ENCODE peak calls at places on chromosome 15, in ten cellular contexts. One of them, this sample, is unnamed.

GRCh38 chr15:96335429-96335807 is 4.9 kb downstream of the NR2F2 start:
- DNase-seq in iPS DF 19.7: no peak
- DNase-seq in A549: no peak
- DNase-seq in neural crest cell: no peak
- DNase-seq in skeletal muscle cell: no peak
- DNase-seq in HFF-Myc: no peak
- DNase-seq in fibroblast of pulmonary artery: peak; percentile 49
- DNase-seq in HS-5: no peak
- DNase-seq in RPMI7951: no peak
- DNase-seq in NCI-H460: no peak
- DNase-seq in this sample: peak; percentile 29

GRCh38 chr15:70703483-70703882 is 59.9 kb downstream of the UACA start:
- DNase-seq in fibroblast of pulmonary artery: peak; percentile 50
- DNase-seq in iPS DF 19.7: no peak
- DNase-seq in RPMI7951: peak; percentile 45
- DNase-seq in HFF-Myc: no peak
- DNase-seq in neural crest cell: no peak
- DNase-seq in HS-5: no peak
- DNase-seq in A549: peak; percentile 36
- DNase-seq in skeletal muscle cell: no peak
- DNase-seq in NCI-H460: no peak
- DNase-seq in this sample: peak; percentile 37

GRCh38 chr15:82571722-82572222 is 31.5 kb upstream of the RPS17 start:
- DNase-seq in RPMI7951: peak; percentile 80
- DNase-seq in neural crest cell: peak; percentile 32
- DNase-seq in iPS DF 19.7: peak; percentile 35
- DNase-seq in NCI-H460: no peak
- DNase-seq in HFF-Myc: peak; percentile 15
- DNase-seq in HS-5: peak; percentile 56
- DNase-seq in fibroblast of pulmonary artery: peak; percentile 59
- DNase-seq in A549: no peak
- DNase-seq in skeletal muscle cell: peak; percentile 60
- DNase-seq in this sample: peak; percentile 65

GRCh38 chr15:60392601-60392985 is 5.2 kb downstream of the ANXA2 start:
- DNase-seq in fibroblast of pulmonary artery: peak; percentile 81
- DNase-seq in iPS DF 19.7: no peak
- DNase-seq in HS-5: no peak
- DNase-seq in RPMI7951: peak; percentile 91
- DNase-seq in neural crest cell: no peak
- DNase-seq in HFF-Myc: no peak
- DNase-seq in A549: peak; percentile 92
- DNase-seq in NCI-H460: no peak
- DNase-seq in skeletal muscle cell: no peak
- DNase-seq in this sample: no peak

GRCh38 chr15:89857673-89858072 is 36.1 kb downstream of the AP3S2 start:
- DNase-seq in iPS DF 19.7: no peak
- DNase-seq in skeletal muscle cell: no peak
- DNase-seq in NCI-H460: no peak
- DNase-seq in neural crest cell: no peak
- DNase-seq in HS-5: no peak
- DNase-seq in fibroblast of pulmonary artery: no peak
- DNase-seq in A549: peak; percentile 60
- DNase-seq in RPMI7951: no peak
- DNase-seq in HFF-Myc: no peak
- DNase-seq in this sample: peak; percentile 87

GRCh38 chr15:99438691-99439523 is 126.9 kb upstream of the MEF2A start:
- DNase-seq in neural crest cell: peak; percentile 0
- DNase-seq in A549: no peak
- DNase-seq in HFF-Myc: no peak
- DNase-seq in NCI-H460: no peak
- DNase-seq in HS-5: no peak
- DNase-seq in skeletal muscle cell: no peak
- DNase-seq in iPS DF 19.7: no peak
- DNase-seq in RPMI7951: no peak
- DNase-seq in fibroblast of pulmonary artery: no peak
- DNase-seq in this sample: no peak

GRCh38 chr15:88586401-88587162 is 34.6 kb upstream of the AEN start:
- DNase-seq in neural crest cell: no peak
- DNase-seq in iPS DF 19.7: no peak
- DNase-seq in skeletal muscle cell: no peak
- DNase-seq in A549: no peak
- DNase-seq in fibroblast of pulmonary artery: peak; percentile 6
- DNase-seq in HFF-Myc: no peak
- DNase-seq in RPMI7951: peak; percentile 87
- DNase-seq in HS-5: no peak
- DNase-seq in NCI-H460: no peak
- DNase-seq in this sample: no peak

GRCh38 chr15:99057697-99058420 is 47.0 kb upstream of the SYNM start:
- DNase-seq in NCI-H460: no peak
- DNase-seq in iPS DF 19.7: no peak
- DNase-seq in RPMI7951: no peak
- DNase-seq in HS-5: no peak
- DNase-seq in fibroblast of pulmonary artery: no peak
- DNase-seq in neural crest cell: no peak
- DNase-seq in skeletal muscle cell: no peak
- DNase-seq in A549: no peak
- DNase-seq in HFF-Myc: no peak
- DNase-seq in this sample: peak; percentile 40

GRCh38 chr15:88529021-88529630 is 17.4 kb downstream of the DET1 start:
- DNase-seq in NCI-H460: no peak
- DNase-seq in iPS DF 19.7: no peak
- DNase-seq in neural crest cell: no peak
- DNase-seq in HS-5: no peak
- DNase-seq in RPMI7951: peak; percentile 20
- DNase-seq in HFF-Myc: no peak
- DNase-seq in fibroblast of pulmonary artery: peak; percentile 48
- DNase-seq in A549: no peak
- DNase-seq in skeletal muscle cell: no peak
- DNase-seq in this sample: no peak

GRCh38 chr15:101540480-101541239 is 51.2 kb upstream of the PCSK6 start:
- DNase-seq in HFF-Myc: no peak
- DNase-seq in RPMI7951: peak; percentile 15
- DNase-seq in iPS DF 19.7: no peak
- DNase-seq in HS-5: no peak
- DNase-seq in NCI-H460: no peak
- DNase-seq in fibroblast of pulmonary artery: no peak
- DNase-seq in A549: peak; percentile 27
- DNase-seq in skeletal muscle cell: no peak
- DNase-seq in neural crest cell: no peak
- DNase-seq in this sample: no peak

GRCh38 chr15:22868495-22868894 is 30.0 kb downstream of the NIPA2 start:
- DNase-seq in skeletal muscle cell: no peak
- DNase-seq in NCI-H460: no peak
- DNase-seq in A549: no peak
- DNase-seq in iPS DF 19.7: no peak
- DNase-seq in fibroblast of pulmonary artery: no peak
- DNase-seq in RPMI7951: no peak
- DNase-seq in neural crest cell: no peak
- DNase-seq in HS-5: no peak
- DNase-seq in HFF-Myc: no peak
- DNase-seq in this sample: no peak

GRCh38 chr15:29377141-29377540 is 107.5 kb upstream of the NSMCE3 start:
- DNase-seq in HFF-Myc: no peak
- DNase-seq in iPS DF 19.7: no peak
- DNase-seq in neural crest cell: no peak
- DNase-seq in fibroblast of pulmonary artery: no peak
- DNase-seq in skeletal muscle cell: no peak
- DNase-seq in NCI-H460: no peak
- DNase-seq in A549: no peak
- DNase-seq in RPMI7951: no peak
- DNase-seq in HS-5: no peak
- DNase-seq in this sample: no peak

GRCh38 chr15:41561104-41561776 is 2.2 kb downstream of the TYRO3 start:
- DNase-seq in A549: no peak
- DNase-seq in iPS DF 19.7: no peak
- DNase-seq in fibroblast of pulmonary artery: no peak
- DNase-seq in RPMI7951: no peak
- DNase-seq in NCI-H460: no peak
- DNase-seq in HS-5: no peak
- DNase-seq in neural crest cell: no peak
- DNase-seq in skeletal muscle cell: no peak
- DNase-seq in HFF-Myc: no peak
- DNase-seq in this sample: no peak

GRCh38 chr15:86079491-86080266 is at the start of gene AGBL1:
- DNase-seq in iPS DF 19.7: no peak
- DNase-seq in HS-5: no peak
- DNase-seq in NCI-H460: no peak
- DNase-seq in RPMI7951: no peak
- DNase-seq in A549: no peak
- DNase-seq in skeletal muscle cell: no peak
- DNase-seq in neural crest cell: no peak
- DNase-seq in HFF-Myc: no peak
- DNase-seq in fibroblast of pulmonary artery: no peak
- DNase-seq in this sample: no peak

GRCh38 chr15:101307048-101307896 is 12.2 kb upstream of the SNRPA1 start:
- DNase-seq in RPMI7951: no peak
- DNase-seq in fibroblast of pulmonary artery: no peak
- DNase-seq in HFF-Myc: no peak
- DNase-seq in HS-5: no peak
- DNase-seq in NCI-H460: no peak
- DNase-seq in skeletal muscle cell: no peak
- DNase-seq in A549: no peak
- DNase-seq in iPS DF 19.7: no peak
- DNase-seq in neural crest cell: no peak
- DNase-seq in this sample: no peak

GRCh38 chr15:85394552-85395333 is 14.3 kb downstream of the AKAP13 start:
- DNase-seq in fibroblast of pulmonary artery: no peak
- DNase-seq in A549: no peak
- DNase-seq in neural crest cell: no peak
- DNase-seq in iPS DF 19.7: no peak
- DNase-seq in skeletal muscle cell: no peak
- DNase-seq in NCI-H460: no peak
- DNase-seq in HS-5: no peak
- DNase-seq in HFF-Myc: no peak
- DNase-seq in RPMI7951: no peak
- DNase-seq in this sample: peak; percentile 29